ENCODE peak calls at places on chromosomes 2 and 18, in five cellular contexts. M is adrenal gland, Q is thoracic aorta, F is colonic mucosa, D is ascending aorta. U is an unnamed sample. For H3K27me3, the result is how much of the 10 kb centered on the place peaks cover.

GRCh38 chr2:166900700-166901099 is 12.4 kb downstream of the XIRP2 start:
- DNase-seq in F (no peak), D (no peak), M (no peak), Q (no peak), U (no peak)

GRCh38 chr18:37253424-37254255 is 312.0 kb downstream of the CELF4 start:
- DNase-seq in M (peak), D (no peak), Q (no peak), F (peak), U (no peak)

GRCh38 chr2:179569834-179570233 is 291.6 kb downstream of the ZNF385B start:
- DNase-seq in Q (no peak), F (no peak), M (no peak), D (no peak), U (no peak)

GRCh38 chr18:69945220-69946114 is 2.2 kb downstream of the CD226 start:
- DNase-seq in D (no peak), Q (no peak), M (no peak), F (no peak), U (no peak)

GRCh38 chr2:5690718-5691658 is 1.2 kb upstream of the SOX11 start:
- DNase-seq in F (no peak), Q (no peak), D (no peak), M (no peak), U (no peak)

GRCh38 chr2:15665067-15665942 is 73.6 kb downstream of the DDX1 start:
- DNase-seq in Q (no peak), F (peak), M (no peak), D (no peak), U (no peak)

GRCh38 chr18:33983126-33983525 is 241.6 kb downstream of the NOL4 start:
- DNase-seq in D (no peak), F (no peak), M (no peak), Q (no peak), U (no peak)

GRCh38 chr2:105409717-105410116 is 10.9 kb upstream of the FHL2 start:
- DNase-seq in M (peak), Q (peak), D (peak), F (no peak), U (peak)

GRCh38 chr2:218618102-218618860 is 10.6 kb downstream of the PLCD4 start:
- DNase-seq in F (no peak), M (no peak), D (no peak), Q (no peak), U (no peak)

GRCh38 chr2:242075163-242075562 is 205.6 kb downstream of the RTP5 start:
- DNase-seq in M (no peak), Q (no peak), F (no peak), D (no peak), U (no peak)

GRCh38 chr2:206163251-206163880 is 3.7 kb downstream of the EEF1B2 start:
- DNase-seq in D (no peak), M (no peak), F (no peak), Q (no peak), U (no peak)

GRCh38 chr18:79576686-79577351 is 102.8 kb upstream of the CTDP1 start:
- DNase-seq in M (peak), F (peak), Q (no peak), D (no peak), U (no peak)

GRCh38 chr18:680392-680791 is 22.9 kb downstream of the TYMS start:
- DNase-seq in M (no peak), Q (no peak), D (no peak), F (no peak), U (no peak)

GRCh38 chr18:22411442-22411841 is 6.3 kb downstream of the CTAGE1 start:
- DNase-seq in Q (no peak), D (no peak), M (no peak), F (no peak), U (no peak)
- H3K27me3 ChIP-seq in Q (under half), D (under half), M (under half), F (under half), U (under half)

DNA sequence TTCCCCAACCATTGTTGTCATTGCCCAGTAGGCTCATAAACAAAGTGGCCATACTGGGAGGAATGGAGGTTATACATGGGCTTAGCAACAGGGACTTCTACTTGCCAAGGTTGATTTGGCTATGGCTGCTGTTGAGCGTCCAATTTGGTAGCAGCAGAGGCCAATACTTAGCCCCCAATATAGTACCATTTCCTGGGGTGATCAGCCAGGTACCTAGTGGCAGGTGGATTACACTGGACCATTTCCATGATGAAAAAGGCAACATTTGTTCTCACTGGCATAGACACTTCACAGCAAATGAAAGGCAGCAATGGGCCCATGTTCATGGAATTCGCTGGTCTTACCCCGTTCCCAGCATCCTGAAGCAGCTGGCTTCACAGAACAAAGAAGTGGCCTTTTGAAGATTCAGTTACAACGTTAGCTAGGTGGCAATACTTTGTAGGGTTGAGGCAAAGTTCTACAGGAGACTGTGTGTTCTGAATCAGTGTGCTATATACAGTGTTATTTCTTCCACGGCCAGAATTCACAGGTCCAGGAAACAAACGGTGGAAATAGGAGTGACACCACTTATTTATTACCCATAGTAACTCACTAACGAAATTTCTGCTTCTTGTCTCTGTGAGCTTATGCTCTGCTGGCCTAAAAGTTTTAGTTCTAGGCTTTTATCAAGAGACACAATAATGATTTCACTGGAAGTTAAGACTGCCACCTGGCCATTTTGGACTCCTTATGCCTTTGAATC is 37.5 kb downstream of the FBXO11 start:
- DNase-seq in Q (no peak), M (no peak), D (no peak), F (no peak), U (no peak)
- H3K27ac ChIP-seq in Q (no peak), M (no peak), D (peak), F (no peak), U (no peak)

GRCh38 chr2:181954538-181954883 is 31.1 kb upstream of the PPP1R1C start:
- DNase-seq in M (no peak), Q (no peak), D (no peak), F (no peak), U (no peak)

GRCh38 chr2:181957668-181958067 is 28.0 kb upstream of the PPP1R1C start:
- DNase-seq in M (no peak), D (no peak), F (no peak), Q (no peak), U (no peak)

GRCh38 chr2:181955010-181955409 is 30.6 kb upstream of the PPP1R1C start:
- DNase-seq in D (no peak), Q (no peak), M (no peak), F (no peak), U (no peak)

GRCh38 chr2:181952413-181953226 is 33.0 kb upstream of the PPP1R1C start:
- DNase-seq in F (no peak), Q (no peak), D (no peak), M (no peak), U (no peak)

DNA sequence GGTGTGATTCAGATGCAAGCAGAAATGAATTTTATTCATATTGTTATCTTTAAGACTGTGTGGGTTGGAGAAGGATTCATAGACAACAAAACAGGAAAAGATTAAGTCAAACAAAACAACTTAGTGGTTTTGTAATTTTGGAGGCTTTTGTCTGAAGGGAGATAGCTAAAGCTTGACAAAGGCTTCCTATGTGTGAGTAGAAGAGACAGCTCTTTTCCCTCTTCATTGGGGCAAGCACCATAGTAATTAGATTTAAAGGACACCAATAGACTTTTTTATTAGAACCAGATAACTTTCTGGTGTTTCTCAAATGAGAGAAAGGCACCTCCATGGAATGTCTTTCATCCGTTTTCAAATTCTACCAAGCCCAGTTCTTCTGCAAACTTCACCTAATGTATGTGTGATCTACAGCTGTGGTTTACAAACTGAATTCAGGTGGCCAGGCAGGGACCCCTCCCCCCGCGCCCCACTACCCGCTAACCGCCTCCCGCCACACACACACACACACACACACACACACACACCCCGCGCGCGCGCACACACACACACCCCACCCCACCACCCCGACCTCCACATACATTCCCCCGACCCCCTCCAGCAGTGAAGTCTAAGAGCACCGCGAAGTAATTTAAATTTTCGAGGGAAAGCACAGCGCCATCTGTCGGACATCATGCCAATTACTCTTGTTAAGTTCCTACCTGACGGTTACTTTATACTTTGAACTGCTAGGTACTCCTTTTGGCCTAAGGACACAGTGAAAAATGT is 31.7 kb upstream of the PPP1R1C start:
- DNase-seq in M (peak), D (no peak), F (peak), Q (peak), U (peak)
- H3K4me3 ChIP-seq in M (no peak), D (peak), F (no peak), Q (peak), U (peak)

GRCh38 chr2:113260930-113261329 is 17.8 kb downstream of the PAX8 start:
- DNase-seq in M (no peak), F (no peak), D (no peak), Q (no peak), U (no peak)
- H3K27me3 ChIP-seq in M (under half), F (under half), D (under half), Q (under half), U (under half)

GRCh38 chr2:237297421-237298155 is 116.4 kb downstream of the COL6A3 start:
- DNase-seq in Q (no peak), F (no peak), D (no peak), M (no peak), U (no peak)

GRCh38 chr2:237294509-237294908 is 119.5 kb downstream of the COL6A3 start:
- DNase-seq in M (no peak), F (no peak), D (no peak), Q (no peak), U (no peak)

GRCh38 chr2:237296756-237297155 is 117.2 kb downstream of the COL6A3 start:
- DNase-seq in M (no peak), Q (no peak), D (no peak), F (no peak), U (no peak)

GRCh38 chr2:237293966-237294365 is 120.0 kb downstream of the COL6A3 start:
- DNase-seq in D (no peak), F (no peak), Q (no peak), M (no peak), U (no peak)

GRCh38 chr2:237295889-237296480 is 118.0 kb downstream of the COL6A3 start:
- DNase-seq in M (no peak), D (no peak), F (no peak), Q (no peak), U (no peak)
- H3K27ac ChIP-seq in M (no peak), D (peak), F (no peak), Q (no peak), U (no peak)

GRCh38 chr2:86790134-86790827 is 432 bp downstream of the CD8A start:
- DNase-seq in D (no peak), F (no peak), M (no peak), Q (no peak), U (no peak)

GRCh38 chr2:86790828-86791561 is at the start of gene CD8A:
- DNase-seq in F (no peak), Q (no peak), M (no peak), D (no peak), U (no peak)

GRCh38 chr2:86788881-86789686 is 1.6 kb downstream of the CD8A start:
- DNase-seq in F (no peak), Q (no peak), D (no peak), M (peak), U (no peak)

GRCh38 chr2:86788172-86788571 is 2.5 kb downstream of the CD8A start:
- DNase-seq in M (peak), F (no peak), D (no peak), Q (no peak), U (no peak)

GRCh38 chr2:86789687-86790133 is 1.0 kb downstream of the CD8A start:
- DNase-seq in D (no peak), Q (no peak), F (no peak), M (no peak), U (no peak)
- H3K4me3 ChIP-seq in D (peak), Q (peak), F (no peak), M (no peak), U (no peak)

DNA sequence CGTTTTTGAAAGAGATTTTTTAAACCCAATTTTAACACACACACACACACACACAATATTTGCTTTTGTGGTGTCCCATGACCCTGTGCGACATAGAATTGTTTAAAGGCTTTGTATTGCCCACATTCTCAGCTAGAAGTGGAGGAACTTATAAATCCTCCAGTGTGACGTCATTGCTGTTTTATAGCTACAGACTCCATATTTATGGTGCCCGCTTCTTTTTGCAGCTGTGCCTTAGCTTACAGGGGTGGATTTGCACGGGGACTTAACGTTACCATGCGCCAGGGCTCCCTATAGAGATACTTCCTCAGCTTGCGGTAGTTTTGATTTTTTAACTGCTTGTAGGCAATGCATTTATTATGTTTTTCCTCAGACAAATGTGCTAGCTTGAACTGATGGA is 101.9 kb upstream of the SMIM21 start:
- DNase-seq in Q (no peak), F (no peak), M (no peak), D (no peak), U (no peak)
- H3K27me3 ChIP-seq in Q (under half), F (under half), M (under half), D (under half), U (under half)